ENCODE peak calls at places on chromosomes 7 and 10, in six cellular contexts. K is tibial artery; V is CD4-positive, alpha-beta memory T cell; E is mesendoderm; O is RWPE2; L is endodermal cell. J is an unnamed sample. For H3K27me3, the result is how much of the 10 kb centered on the place peaks cover.

GRCh38 chr10:93313798-93314197 is 168.3 kb downstream of the MYOF start:
- DNase-seq in K (no peak), V (no peak), E (no peak), O (no peak), L (no peak), J (no peak)

GRCh38 chr10:46539596-46540411 is 16.7 kb downstream of the GPRIN2 start:
- DNase-seq in K (no peak), V (no peak), E (no peak), O (peak), L (no peak), J (peak)

GRCh38 chr7:141562972-141563371 is 11.8 kb downstream of the AGK start:
- DNase-seq in K (no peak), V (no peak), E (no peak), O (no peak), L (no peak), J (no peak)

GRCh38 chr7:1144269-1144771 is 15.7 kb downstream of the ZFAND2A start:
- DNase-seq in K (no peak), V (no peak), E (no peak), O (no peak), L (no peak), J (peak)

GRCh38 chr7:146319625-146320024 is 203.0 kb downstream of the CNTNAP2 start:
- DNase-seq in K (no peak), V (no peak), E (no peak), O (no peak), L (no peak), J (no peak)

GRCh38 chr10:79384773-79385391 is 37.6 kb downstream of the PPIF start:
- DNase-seq in K (no peak), V (no peak), E (no peak), O (peak), L (no peak), J (peak)

GRCh38 chr7:36091571-36092176 is 61.4 kb upstream of the EEPD1 start:
- DNase-seq in K (no peak), V (no peak), E (no peak), O (no peak), L (no peak), J (no peak)

GRCh38 chr7:95725170-95725569 is 47.2 kb upstream of the DYNC1I1 start:
- DNase-seq in K (no peak), V (no peak), E (peak), O (no peak), L (no peak), J (no peak)

GRCh38 chr7:57308631-57309408 is 141.2 kb upstream of the ZNF716 start:
- DNase-seq in K (no peak), V (no peak), E (no peak), O (no peak), L (peak), J (no peak)

GRCh38 chr7:28549998-28550397 is 137.7 kb downstream of the CREB5 start:
- DNase-seq in K (no peak), V (no peak), E (no peak), O (no peak), L (no peak), J (no peak)

GRCh38 chr7:74282748-74283459 is 6.3 kb upstream of the CLIP2 start:
- DNase-seq in K (no peak), V (no peak), E (peak), O (no peak), L (peak), J (no peak)

GRCh38 chr10:89151857-89152256 is 55.3 kb downstream of the CH25H start:
- DNase-seq in K (no peak), V (no peak), E (no peak), O (no peak), L (no peak), J (no peak)

GRCh38 chr7:82762880-82763279 is 319.3 kb upstream of the CACNA2D1 start:
- DNase-seq in K (no peak), V (no peak), E (no peak), O (no peak), L (no peak), J (no peak)

GRCh38 chr7:148700693-148701092 is 2.0 kb downstream of the CUL1 start:
- DNase-seq in K (no peak), V (peak), E (peak), O (no peak), L (no peak), J (no peak)

GRCh38 chr10:59098811-59099452 is 77.5 kb upstream of the PHYHIPL start:
- DNase-seq in K (no peak), V (no peak), E (no peak), O (no peak), L (no peak), J (no peak)

GRCh38 chr10:48266528-48266927 is 8.0 kb downstream of the FRMPD2 start:
- DNase-seq in K (no peak), V (no peak), E (no peak), O (no peak), L (no peak), J (no peak)

GRCh38 chr7:142796501-142797341 is 26.0 kb downstream of the PRSS2 start:
- DNase-seq in K (no peak), V (peak), E (peak), O (no peak), L (peak), J (no peak)

GRCh38 chr7:16753932-16754571 is 497 bp downstream of the TSPAN13 start:
- DNase-seq in K (no peak), V (no peak), E (peak), O (peak), L (peak), J (no peak)

GRCh38 chr10:88118769-88119559 is 255.5 kb downstream of the PTEN start:
- DNase-seq in K (no peak), V (no peak), E (no peak), O (no peak), L (no peak), J (no peak)

GRCh38 chr7:77687747-77688144 is 8.5 kb upstream of the RSBN1L start:
- DNase-seq in K (no peak), V (no peak), E (peak), O (no peak), L (no peak), J (no peak)

GRCh38 chr7:50781371-50781770 is 1.3 kb downstream of the GRB10 start:
- DNase-seq in K (no peak), V (peak), E (no peak), O (no peak), L (peak), J (no peak)

GRCh38 chr10:62157601-62158000 is 111.0 kb downstream of the RTKN2 start:
- DNase-seq in K (no peak), V (no peak), E (no peak), O (no peak), L (no peak), J (no peak)

GRCh38 chr10:23198610-23198939 is 6.5 kb downstream of the PTF1A start:
- DNase-seq in K (no peak), V (no peak), E (no peak), O (no peak), L (no peak), J (no peak)
- H3K27me3 ChIP-seq in K (half or more), V (under half), E (half or more), O (half or more), L (half or more), J (under half)

GRCh38 chr7:154947604-154948003 is 55.3 kb downstream of the PAXIP1 start:
- DNase-seq in K (no peak), V (no peak), E (peak), O (no peak), L (peak), J (no peak)

GRCh38 chr7:154946166-154946565 is 56.8 kb downstream of the PAXIP1 start:
- DNase-seq in K (no peak), V (no peak), E (no peak), O (no peak), L (no peak), J (no peak)

DNA sequence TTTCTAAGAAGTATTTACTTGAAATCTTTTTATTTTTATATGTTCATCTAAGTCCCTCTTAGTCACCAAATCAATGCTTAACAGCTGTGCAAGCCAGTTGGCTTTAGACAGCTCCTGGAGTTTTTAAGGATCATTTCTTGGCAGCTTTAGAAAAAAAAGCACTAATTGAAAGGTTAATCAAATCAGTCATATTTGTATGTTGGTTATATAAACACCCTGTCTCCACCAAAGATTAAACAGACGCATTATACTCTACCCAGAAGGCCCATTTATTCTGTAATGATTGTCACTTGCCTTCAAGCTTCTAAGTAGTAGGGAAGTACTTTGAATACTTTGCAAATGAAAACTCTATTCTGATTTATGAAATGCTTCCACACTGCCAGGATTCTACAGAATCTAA is 60.2 kb downstream of the PAXIP1 start:
- DNase-seq in K (no peak), V (no peak), E (no peak), O (no peak), L (no peak), J (no peak)
- H3K4me3 ChIP-seq in K (no peak), V (no peak), E (no peak), O (no peak), L (no peak), J (no peak)

DNA sequence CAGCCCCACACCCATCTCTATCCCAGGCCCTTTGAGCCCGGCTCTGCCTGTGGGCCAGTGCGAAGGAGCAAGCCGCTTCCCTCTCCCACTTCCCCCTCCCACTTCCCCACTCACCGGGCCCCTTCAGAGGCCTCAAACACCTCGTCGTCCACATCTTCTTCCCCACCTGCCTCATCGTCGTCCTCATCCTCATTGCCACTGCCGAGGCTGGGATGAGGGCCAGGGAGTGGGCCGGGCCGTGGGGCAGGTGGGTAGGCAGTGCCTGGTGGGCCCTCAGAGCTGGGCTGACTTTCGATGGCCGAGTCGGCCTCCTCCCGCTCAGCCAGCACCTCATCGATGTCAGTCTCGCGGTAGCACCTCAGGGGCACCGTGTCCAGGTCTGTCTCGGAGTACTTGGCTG is 3.8 kb downstream of the PSD start:
- DNase-seq in K (no peak), V (no peak), E (no peak), O (no peak), L (no peak), J (no peak)
- H3K27me3 ChIP-seq in K (half or more), V (under half), E (under half), O (under half), L (under half), J (under half)

GRCh38 chr7:47935336-47935735 is 12.9 kb downstream of the PKD1L1 start:
- DNase-seq in K (no peak), V (no peak), E (no peak), O (no peak), L (no peak), J (no peak)
- H3K4me3 ChIP-seq in K (no peak), V (no peak), E (no peak), O (no peak), L (no peak), J (no peak)

GRCh38 chr10:117544729-117545140 is 2.2 kb downstream of the EMX2 start:
- DNase-seq in K (no peak), V (no peak), E (peak), O (no peak), L (peak), J (no peak)

GRCh38 chr10:117546020-117546629 is 3.6 kb downstream of the EMX2 start:
- DNase-seq in K (no peak), V (no peak), E (peak), O (no peak), L (no peak), J (no peak)

GRCh38 chr10:117543999-117544728 is 1.6 kb downstream of the EMX2 start:
- DNase-seq in K (no peak), V (no peak), E (peak), O (no peak), L (no peak), J (peak)

GRCh38 chr10:117546630-117547300 is 4.2 kb downstream of the EMX2 start:
- DNase-seq in K (no peak), V (no peak), E (no peak), O (no peak), L (peak), J (no peak)

GRCh38 chr10:117545141-117546019 is 2.8 kb downstream of the EMX2 start:
- DNase-seq in K (no peak), V (no peak), E (peak), O (no peak), L (peak), J (peak)
- H3K27me3 ChIP-seq in K (half or more), V (under half), E (half or more), O (half or more), L (half or more), J (under half)

DNA sequence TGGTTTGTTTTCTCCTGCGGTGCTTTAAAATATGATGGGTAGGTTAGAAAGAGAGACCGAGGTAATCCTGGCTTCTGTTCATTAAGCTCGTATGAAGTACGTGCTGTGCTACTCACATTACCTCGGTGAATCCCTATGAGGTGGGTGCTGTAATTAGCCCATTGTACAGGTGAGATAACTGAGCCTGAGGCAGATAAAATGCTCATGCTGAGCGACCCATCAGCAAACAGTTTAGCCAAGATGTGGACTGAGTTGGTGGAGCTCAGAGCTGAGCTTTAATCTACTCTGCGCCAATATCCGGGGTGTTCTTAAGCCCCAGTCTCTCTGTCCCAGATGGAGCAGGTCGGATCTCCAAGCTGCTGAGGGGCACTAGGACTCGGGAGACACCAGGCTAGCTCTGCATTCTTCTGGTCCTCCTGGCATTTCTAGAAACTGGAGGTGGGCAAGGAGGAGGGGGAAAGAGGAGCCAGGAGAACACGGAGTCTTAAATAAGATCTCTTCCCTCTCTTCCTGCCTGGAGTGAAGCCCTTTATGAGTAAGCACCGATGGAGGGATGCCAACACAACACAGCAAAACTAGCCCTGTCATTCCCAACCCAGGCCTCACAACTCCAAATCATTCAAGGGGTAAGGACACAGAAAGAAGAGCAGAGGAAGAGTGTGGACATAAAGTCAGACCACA is 458.5 kb downstream of the KCNMA1 start:
- DNase-seq in K (peak), V (no peak), E (peak), O (peak), L (peak), J (no peak)
- H3K4me3 ChIP-seq in K (no peak), V (no peak), E (no peak), O (no peak), L (no peak), J (no peak)

GRCh38 chr10:123648595-123648994 is 17.6 kb upstream of the GPR26 start:
- DNase-seq in K (no peak), V (no peak), E (no peak), O (no peak), L (peak), J (no peak)
- H3K27me3 ChIP-seq in K (under half), V (under half), E (under half), O (under half), L (under half), J (under half)

DNA sequence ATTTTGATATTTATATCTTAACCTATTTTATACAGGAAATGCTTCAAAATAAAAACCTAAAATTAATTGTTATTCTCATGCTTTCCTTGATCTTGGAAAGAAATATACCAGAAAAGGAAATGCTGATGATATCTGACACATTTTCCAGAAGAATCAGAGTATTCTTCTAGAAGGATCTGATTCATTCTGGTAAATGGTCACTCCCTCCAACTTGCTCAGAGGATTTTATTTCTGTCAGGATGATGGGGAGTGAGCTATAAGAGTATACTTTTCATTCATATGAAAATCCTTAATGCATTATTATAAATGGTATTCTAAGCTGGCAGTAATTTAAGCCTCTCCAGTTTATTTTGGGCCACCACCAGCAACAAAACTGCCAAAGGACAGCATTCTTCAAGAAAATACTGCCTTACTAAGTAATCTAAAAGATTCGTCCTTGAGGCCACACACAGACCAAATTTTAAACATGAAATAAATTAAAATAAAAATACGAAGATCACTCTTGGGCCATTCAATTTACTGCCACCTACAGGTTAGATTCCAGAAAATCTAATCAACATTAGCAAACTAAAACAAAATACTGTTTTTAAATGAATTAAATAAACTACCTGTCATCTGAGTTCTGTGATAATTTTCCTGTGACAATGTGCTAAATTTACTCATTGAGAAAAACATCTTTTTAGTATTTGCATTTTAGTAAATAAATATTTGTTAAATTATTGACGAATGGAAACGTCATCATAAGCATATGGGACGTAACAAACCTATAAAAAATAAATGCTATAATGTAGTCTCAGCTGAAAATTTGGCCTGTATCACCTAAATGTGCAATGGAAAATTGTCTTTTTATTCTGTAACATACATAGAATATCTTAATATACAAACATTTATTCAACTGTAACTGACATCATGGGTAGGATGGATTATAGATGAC is 71.9 kb downstream of the ITGB8 start:
- DNase-seq in K (no peak), V (no peak), E (no peak), O (no peak), L (no peak), J (no peak)
- H3K4me3 ChIP-seq in K (no peak), V (no peak), E (no peak), O (no peak), L (no peak), J (no peak)